ENCODE peak calls at places on chromosome 3, in five cellular contexts. One of them, this sample, is unnamed.

GRCh38 chr3:66555214-66555844 is 54.5 kb upstream of the LRIG1 start:
- DNase-seq in B cell: no peak
- DNase-seq in adrenal gland: no peak
- DNase-seq in mesothelial cell of epicardium: no peak
- DNase-seq in ovary: no peak
- DNase-seq in this sample: no peak

GRCh38 chr3:43194490-43195115 is 88.7 kb upstream of the POMGNT2 start:
- DNase-seq in B cell: no peak
- DNase-seq in adrenal gland: no peak
- DNase-seq in mesothelial cell of epicardium: no peak
- DNase-seq in ovary: no peak
- DNase-seq in this sample: no peak

GRCh38 chr3:149489060-149489690 is 14.7 kb downstream of the TM4SF4 start:
- DNase-seq in B cell: no peak
- DNase-seq in adrenal gland: no peak
- DNase-seq in mesothelial cell of epicardium: no peak
- DNase-seq in ovary: no peak
- DNase-seq in this sample: no peak

GRCh38 chr3:66485291-66485968 is 15.4 kb downstream of the LRIG1 start:
- DNase-seq in B cell: no peak
- DNase-seq in adrenal gland: no peak
- DNase-seq in mesothelial cell of epicardium: no peak
- DNase-seq in ovary: peak
- DNase-seq in this sample: no peak

GRCh38 chr3:14651440-14652251 is at the start of gene CCDC174:
- DNase-seq in B cell: peak
- DNase-seq in adrenal gland: peak
- DNase-seq in mesothelial cell of epicardium: peak
- DNase-seq in ovary: peak
- DNase-seq in this sample: peak

GRCh38 chr3:61858054-61858453 is 296.7 kb downstream of the PTPRG start:
- DNase-seq in B cell: no peak
- DNase-seq in adrenal gland: no peak
- DNase-seq in mesothelial cell of epicardium: no peak
- DNase-seq in ovary: no peak
- DNase-seq in this sample: no peak

GRCh38 chr3:20990896-20991295 is 760.1 kb downstream of the ZNF385D start:
- DNase-seq in B cell: no peak
- DNase-seq in adrenal gland: no peak
- DNase-seq in mesothelial cell of epicardium: no peak
- DNase-seq in ovary: no peak
- DNase-seq in this sample: no peak

GRCh38 chr3:47406762-47407149 is 25.9 kb downstream of the PTPN23 start:
- DNase-seq in B cell: peak
- DNase-seq in adrenal gland: no peak
- DNase-seq in mesothelial cell of epicardium: no peak
- DNase-seq in ovary: no peak
- DNase-seq in this sample: no peak

GRCh38 chr3:72295276-72295973 is 510.5 kb upstream of the PROK2 start:
- DNase-seq in B cell: no peak
- DNase-seq in adrenal gland: no peak
- DNase-seq in mesothelial cell of epicardium: no peak
- DNase-seq in ovary: no peak
- DNase-seq in this sample: no peak

GRCh38 chr3:18190646-18191045 is 234.5 kb downstream of the SATB1 start:
- DNase-seq in B cell: no peak
- DNase-seq in adrenal gland: no peak
- DNase-seq in mesothelial cell of epicardium: no peak
- DNase-seq in ovary: no peak
- DNase-seq in this sample: no peak

GRCh38 chr3:108412351-108412750 is 98.0 kb downstream of the MYH15 start:
- DNase-seq in B cell: no peak
- DNase-seq in adrenal gland: no peak
- DNase-seq in mesothelial cell of epicardium: no peak
- DNase-seq in ovary: no peak
- DNase-seq in this sample: no peak

GRCh38 chr3:193030276-193030675 is 112.6 kb upstream of the MB21D2 start:
- DNase-seq in B cell: no peak
- DNase-seq in adrenal gland: no peak
- DNase-seq in mesothelial cell of epicardium: no peak
- DNase-seq in ovary: no peak
- DNase-seq in this sample: no peak

GRCh38 chr3:197450295-197450694 is 105.5 kb downstream of the BDH1 start:
- DNase-seq in B cell: no peak
- DNase-seq in adrenal gland: no peak
- DNase-seq in mesothelial cell of epicardium: no peak
- DNase-seq in ovary: no peak
- DNase-seq in this sample: no peak

GRCh38 chr3:194346621-194347020 is 4.5 kb downstream of the CPN2 start:
- DNase-seq in B cell: no peak
- DNase-seq in adrenal gland: no peak
- DNase-seq in mesothelial cell of epicardium: no peak
- DNase-seq in ovary: no peak
- DNase-seq in this sample: no peak

GRCh38 chr3:40996382-40996781 is 202.9 kb upstream of the CTNNB1 start:
- DNase-seq in B cell: no peak
- DNase-seq in adrenal gland: no peak
- DNase-seq in mesothelial cell of epicardium: no peak
- DNase-seq in ovary: no peak
- DNase-seq in this sample: no peak

GRCh38 chr3:36372534-36372935 is 7.8 kb upstream of the STAC start:
- DNase-seq in B cell: no peak
- DNase-seq in adrenal gland: no peak
- DNase-seq in mesothelial cell of epicardium: no peak
- DNase-seq in ovary: no peak
- DNase-seq in this sample: no peak

GRCh38 chr3:3821780-3822179 is 22.5 kb downstream of the LRRN1 start:
- DNase-seq in B cell: no peak
- DNase-seq in adrenal gland: no peak
- DNase-seq in mesothelial cell of epicardium: no peak
- DNase-seq in ovary: no peak
- DNase-seq in this sample: no peak

GRCh38 chr3:23804441-23805227 is 1.1 kb upstream of the UBE2E1 start:
- DNase-seq in B cell: no peak
- DNase-seq in adrenal gland: no peak
- DNase-seq in mesothelial cell of epicardium: no peak
- DNase-seq in ovary: no peak
- DNase-seq in this sample: no peak
- TF ChIP-seq CTCF in B cell: no peak
- TF ChIP-seq CTCF in adrenal gland: no peak
- TF ChIP-seq CTCF in mesothelial cell of epicardium: no peak
- TF ChIP-seq CTCF in ovary: no peak
- TF ChIP-seq CTCF in this sample: no peak

GRCh38 chr3:155270485-155271342 is 22.8 kb downstream of the STRIT1 start:
- DNase-seq in B cell: no peak
- DNase-seq in adrenal gland: no peak
- DNase-seq in mesothelial cell of epicardium: no peak
- DNase-seq in ovary: no peak
- DNase-seq in this sample: no peak
- TF ChIP-seq CTCF in B cell: no peak
- TF ChIP-seq CTCF in adrenal gland: no peak
- TF ChIP-seq CTCF in mesothelial cell of epicardium: no peak
- TF ChIP-seq CTCF in ovary: no peak
- TF ChIP-seq CTCF in this sample: no peak

DNA sequence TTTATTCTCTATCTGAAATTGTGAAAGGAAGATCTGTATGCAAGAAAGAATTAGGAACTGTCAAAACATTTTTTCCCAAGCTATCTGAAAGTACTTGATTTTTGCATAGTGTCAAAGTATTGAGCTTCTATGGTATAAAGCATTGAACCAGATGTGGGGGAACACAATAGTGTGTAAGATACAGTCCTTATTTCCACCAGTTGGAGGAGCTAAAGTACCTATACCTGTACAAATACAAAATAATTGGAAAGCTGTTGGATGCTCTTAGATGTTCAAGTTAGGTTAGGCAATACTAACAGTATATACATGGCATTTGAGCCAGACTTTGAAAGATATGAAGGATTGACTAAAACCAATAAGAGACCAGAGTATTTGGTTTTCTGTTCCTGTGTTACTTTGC is 148.4 kb downstream of the B3GALNT1 start:
- DNase-seq in B cell: no peak
- DNase-seq in adrenal gland: no peak
- DNase-seq in mesothelial cell of epicardium: no peak
- DNase-seq in ovary: no peak
- DNase-seq in this sample: no peak
- TF ChIP-seq CTCF in B cell: peak
- TF ChIP-seq CTCF in adrenal gland: peak
- TF ChIP-seq CTCF in mesothelial cell of epicardium: no peak
- TF ChIP-seq CTCF in ovary: no peak
- TF ChIP-seq CTCF in this sample: peak

DNA sequence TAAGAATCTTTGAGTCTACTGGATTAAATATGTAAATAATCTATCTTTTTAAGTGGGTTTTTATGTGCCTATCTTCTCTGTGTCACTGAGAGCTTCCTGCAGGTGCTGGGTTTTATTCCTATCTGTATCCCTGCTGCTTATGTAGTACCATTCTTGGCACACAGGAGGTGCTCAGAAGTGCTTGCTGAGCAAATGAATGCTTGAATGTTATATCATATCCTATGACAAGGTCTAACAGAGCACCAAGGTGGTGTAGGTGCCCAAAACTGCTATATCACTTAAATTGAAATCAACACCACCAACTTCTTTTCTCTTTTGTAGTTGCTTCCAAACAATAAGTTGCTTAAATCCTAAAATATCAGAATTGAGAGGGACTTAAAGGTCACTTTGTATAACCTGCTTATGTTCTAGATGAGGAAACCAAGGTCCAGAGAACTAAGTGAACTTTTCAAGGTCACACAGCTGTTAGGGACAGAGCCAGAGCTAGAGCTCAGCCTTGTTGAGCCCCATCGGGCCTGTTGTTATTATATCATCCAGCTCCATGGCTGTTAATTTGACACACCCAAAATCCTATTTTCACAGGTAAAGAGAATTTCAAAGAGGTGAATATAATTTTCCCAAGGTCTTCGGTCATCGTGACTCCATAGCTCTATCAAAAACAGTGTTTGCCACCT is 46.0 kb downstream of the CCNL1 start:
- DNase-seq in B cell: no peak
- DNase-seq in adrenal gland: no peak
- DNase-seq in mesothelial cell of epicardium: no peak
- DNase-seq in ovary: no peak
- DNase-seq in this sample: no peak
- TF ChIP-seq CTCF in B cell: no peak
- TF ChIP-seq CTCF in adrenal gland: no peak
- TF ChIP-seq CTCF in mesothelial cell of epicardium: no peak
- TF ChIP-seq CTCF in ovary: no peak
- TF ChIP-seq CTCF in this sample: no peak

DNA sequence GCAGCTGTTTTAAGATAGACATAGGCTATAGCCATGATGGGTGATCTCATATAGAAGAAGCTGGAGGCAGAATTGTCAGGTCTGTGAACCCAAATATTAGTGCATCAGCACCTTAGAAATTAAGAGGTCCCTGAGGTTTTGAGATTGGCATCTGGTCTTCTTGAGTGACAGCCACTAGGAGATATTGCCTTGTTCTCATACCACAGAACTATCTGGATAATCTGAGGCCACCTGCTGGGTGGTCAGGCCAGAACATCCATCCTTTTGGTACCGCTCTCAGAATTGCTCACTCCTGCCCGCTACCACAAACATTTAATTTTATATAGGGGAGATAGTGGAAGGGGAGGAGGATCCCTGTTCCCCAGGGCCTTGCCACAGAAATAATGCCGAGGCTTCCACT is 210.6 kb upstream of the ZPLD1 start:
- DNase-seq in B cell: peak
- DNase-seq in adrenal gland: no peak
- DNase-seq in mesothelial cell of epicardium: no peak
- DNase-seq in ovary: no peak
- DNase-seq in this sample: no peak
- TF ChIP-seq CTCF in B cell: no peak
- TF ChIP-seq CTCF in adrenal gland: peak
- TF ChIP-seq CTCF in mesothelial cell of epicardium: no peak
- TF ChIP-seq CTCF in ovary: no peak
- TF ChIP-seq CTCF in this sample: no peak

DNA sequence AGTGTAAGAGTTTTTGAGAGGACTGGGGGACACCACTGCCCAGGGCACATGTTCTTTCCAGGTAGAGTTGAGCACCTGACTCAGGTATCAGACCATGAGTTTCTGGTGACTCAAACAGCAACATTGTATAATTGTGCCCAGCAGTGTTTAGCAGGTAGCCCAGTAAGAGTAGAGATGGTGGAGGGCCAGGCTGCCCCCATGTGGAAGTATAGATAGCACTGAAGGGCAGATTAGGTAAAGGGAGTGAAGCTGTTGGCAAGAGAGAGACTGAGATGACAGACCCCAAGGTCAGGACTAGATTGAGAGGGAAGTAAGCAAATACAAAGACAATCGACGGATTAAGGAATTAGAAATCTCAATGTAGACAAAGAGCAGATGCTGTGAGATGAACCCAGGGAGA is 74.6 kb downstream of the TRIM42 start:
- DNase-seq in B cell: no peak
- DNase-seq in adrenal gland: no peak
- DNase-seq in mesothelial cell of epicardium: no peak
- DNase-seq in ovary: no peak
- DNase-seq in this sample: no peak
- TF ChIP-seq CTCF in B cell: no peak
- TF ChIP-seq CTCF in adrenal gland: no peak
- TF ChIP-seq CTCF in mesothelial cell of epicardium: no peak
- TF ChIP-seq CTCF in ovary: no peak
- TF ChIP-seq CTCF in this sample: no peak

GRCh38 chr3:59608356-59608755 is 558.5 kb upstream of the CFAP20DC start:
- DNase-seq in B cell: no peak
- DNase-seq in adrenal gland: no peak
- DNase-seq in mesothelial cell of epicardium: no peak
- DNase-seq in ovary: no peak
- DNase-seq in this sample: no peak

GRCh38 chr3:59606638-59607262 is 556.9 kb upstream of the CFAP20DC start:
- DNase-seq in B cell: no peak
- DNase-seq in adrenal gland: peak
- DNase-seq in mesothelial cell of epicardium: no peak
- DNase-seq in ovary: no peak
- DNase-seq in this sample: no peak

GRCh38 chr3:59605318-59605717 is 555.5 kb upstream of the CFAP20DC start:
- DNase-seq in B cell: no peak
- DNase-seq in adrenal gland: no peak
- DNase-seq in mesothelial cell of epicardium: no peak
- DNase-seq in ovary: no peak
- DNase-seq in this sample: no peak

GRCh38 chr3:59605944-59606534 is 556.2 kb upstream of the CFAP20DC start:
- DNase-seq in B cell: no peak
- DNase-seq in adrenal gland: no peak
- DNase-seq in mesothelial cell of epicardium: no peak
- DNase-seq in ovary: no peak
- DNase-seq in this sample: no peak

GRCh38 chr3:59607628-59608027 is 557.8 kb upstream of the CFAP20DC start:
- DNase-seq in B cell: no peak
- DNase-seq in adrenal gland: no peak
- DNase-seq in mesothelial cell of epicardium: no peak
- DNase-seq in ovary: no peak
- DNase-seq in this sample: no peak
- TF ChIP-seq CTCF in B cell: no peak
- TF ChIP-seq CTCF in adrenal gland: peak
- TF ChIP-seq CTCF in mesothelial cell of epicardium: no peak
- TF ChIP-seq CTCF in ovary: no peak
- TF ChIP-seq CTCF in this sample: no peak